ENCODE peak calls at places on chromosome 14, in seven cellular contexts. F is Panc1, P is SK-N-SH, D is Peyer's patch, X is OCI-LY7, V is HFF-Myc, B is mammary epithelial cell. Q is an unnamed sample.

GRCh38 chr14:70755655-70756054 is 53.7 kb downstream of the MAP3K9 start:
- DNase-seq in F (no peak), P (no peak), D (no peak), X (no peak), V (no peak), B (peak), Q (no peak)

GRCh38 chr14:54881235-54881760 is 21.3 kb downstream of the GCH1 start:
- DNase-seq in F (no peak), P (no peak), D (peak), X (peak), V (no peak), B (peak), Q (no peak)

GRCh38 chr14:102140750-102141145 is 1.1 kb downstream of the WDR20 start:
- DNase-seq in F (no peak), P (no peak), D (no peak), X (no peak), V (no peak), B (peak), Q (no peak)

GRCh38 chr14:95361373-95362179 is 41.9 kb upstream of the CLMN start:
- DNase-seq in F (no peak), P (peak), D (peak), X (peak), V (no peak), B (peak), Q (no peak)

GRCh38 chr14:91371011-91371989 is 46.3 kb downstream of the CCDC88C start:
- DNase-seq in F (no peak), P (no peak), D (no peak), X (no peak), V (no peak), B (no peak), Q (no peak)

GRCh38 chr14:100291305-100292075 is 14.8 kb downstream of the SLC25A29 start:
- DNase-seq in F (no peak), P (peak), D (no peak), X (no peak), V (no peak), B (no peak), Q (no peak)

GRCh38 chr14:60294670-60295069 is 45.6 kb downstream of the PPM1A start:
- DNase-seq in F (no peak), P (no peak), D (no peak), X (no peak), V (no peak), B (no peak), Q (no peak)

GRCh38 chr14:92160619-92161018 is 38.9 kb downstream of the CPSF2 start:
- DNase-seq in F (no peak), P (no peak), D (no peak), X (no peak), V (no peak), B (peak), Q (peak)

GRCh38 chr14:72815459-72815858 is 78.4 kb downstream of the DPF3 start:
- DNase-seq in F (no peak), P (no peak), D (no peak), X (no peak), V (no peak), B (no peak), Q (no peak)

GRCh38 chr14:40494483-40494882 is 1062.2 kb upstream of the FBXO33 start:
- DNase-seq in F (no peak), P (no peak), D (no peak), X (no peak), V (no peak), B (no peak), Q (no peak)
- TF ChIP-seq CTCF in F (no peak), P (no peak), D (no peak), X (no peak), V (no peak), B (no peak), Q (no peak)

GRCh38 chr14:90061849-90062794 is at the start of gene KCNK13:
- DNase-seq in F (no peak), P (peak), D (no peak), X (no peak), V (no peak), B (peak), Q (no peak)

GRCh38 chr14:90058876-90059458 is 2.8 kb upstream of the KCNK13 start:
- DNase-seq in F (no peak), P (no peak), D (no peak), X (no peak), V (no peak), B (no peak), Q (no peak)

GRCh38 chr14:90060965-90061848 is 587 bp upstream of the KCNK13 start:
- DNase-seq in F (no peak), P (peak), D (no peak), X (no peak), V (no peak), B (no peak), Q (no peak)

GRCh38 chr14:90062852-90063539 is 1.2 kb downstream of the KCNK13 start:
- DNase-seq in F (no peak), P (no peak), D (no peak), X (no peak), V (no peak), B (no peak), Q (no peak)

GRCh38 chr14:90060312-90060964 is 1.4 kb upstream of the KCNK13 start:
- DNase-seq in F (no peak), P (peak), D (no peak), X (no peak), V (no peak), B (peak), Q (no peak)
- TF ChIP-seq CTCF in F (peak), P (peak), D (no peak), X (peak), V (peak), B (peak), Q (peak)

DNA sequence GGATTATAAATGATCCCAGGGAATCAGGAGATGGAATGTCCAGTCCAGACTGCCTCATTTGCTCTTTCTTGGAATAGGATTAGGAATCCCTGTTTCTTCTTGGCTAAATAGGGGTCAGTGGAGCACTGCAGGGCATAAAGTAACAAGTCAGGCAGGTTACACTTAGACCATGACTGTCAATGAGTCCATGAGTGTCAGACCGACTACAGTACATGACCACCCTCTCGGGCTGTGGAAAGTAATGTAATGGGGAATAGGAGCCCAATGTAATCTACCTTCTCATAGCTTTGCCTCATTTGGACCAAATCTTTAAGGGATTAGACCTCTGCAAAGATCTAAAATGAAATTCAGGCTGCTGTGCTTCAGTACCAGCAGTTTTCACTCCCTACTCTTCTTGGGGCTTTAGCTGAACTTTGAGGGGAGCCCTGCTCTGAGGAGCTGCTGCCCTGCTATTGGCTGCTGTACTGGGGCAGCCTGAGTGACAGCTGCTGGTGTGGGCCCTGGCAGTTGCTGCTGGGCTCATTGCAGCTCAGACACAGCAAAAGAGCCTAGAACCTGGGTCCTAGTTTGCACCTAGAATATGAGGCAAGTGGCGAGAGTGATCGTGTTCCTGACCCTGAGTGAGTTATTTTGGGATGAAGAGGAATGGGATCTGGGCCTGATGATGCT is 62.2 kb upstream of the OR4E1 start:
- DNase-seq in F (no peak), P (no peak), D (no peak), X (no peak), V (no peak), B (no peak), Q (no peak)
- TF ChIP-seq CTCF in F (no peak), P (no peak), D (no peak), X (no peak), V (no peak), B (no peak), Q (no peak)

GRCh38 chr14:33733310-33733709 is 217.6 kb downstream of the EGLN3 start:
- DNase-seq in F (no peak), P (no peak), D (no peak), X (no peak), V (no peak), B (no peak), Q (no peak)
- TF ChIP-seq CTCF in F (no peak), P (no peak), D (no peak), X (no peak), V (no peak), B (no peak), Q (no peak)

GRCh38 chr14:69475194-69475818 is 9.2 kb upstream of the PLEKHD1 start:
- DNase-seq in F (no peak), P (peak), D (no peak), X (peak), V (no peak), B (peak), Q (no peak)
- TF ChIP-seq CTCF in F (peak), P (peak), D (peak), X (peak), V (peak), B (peak), Q (no peak)

DNA sequence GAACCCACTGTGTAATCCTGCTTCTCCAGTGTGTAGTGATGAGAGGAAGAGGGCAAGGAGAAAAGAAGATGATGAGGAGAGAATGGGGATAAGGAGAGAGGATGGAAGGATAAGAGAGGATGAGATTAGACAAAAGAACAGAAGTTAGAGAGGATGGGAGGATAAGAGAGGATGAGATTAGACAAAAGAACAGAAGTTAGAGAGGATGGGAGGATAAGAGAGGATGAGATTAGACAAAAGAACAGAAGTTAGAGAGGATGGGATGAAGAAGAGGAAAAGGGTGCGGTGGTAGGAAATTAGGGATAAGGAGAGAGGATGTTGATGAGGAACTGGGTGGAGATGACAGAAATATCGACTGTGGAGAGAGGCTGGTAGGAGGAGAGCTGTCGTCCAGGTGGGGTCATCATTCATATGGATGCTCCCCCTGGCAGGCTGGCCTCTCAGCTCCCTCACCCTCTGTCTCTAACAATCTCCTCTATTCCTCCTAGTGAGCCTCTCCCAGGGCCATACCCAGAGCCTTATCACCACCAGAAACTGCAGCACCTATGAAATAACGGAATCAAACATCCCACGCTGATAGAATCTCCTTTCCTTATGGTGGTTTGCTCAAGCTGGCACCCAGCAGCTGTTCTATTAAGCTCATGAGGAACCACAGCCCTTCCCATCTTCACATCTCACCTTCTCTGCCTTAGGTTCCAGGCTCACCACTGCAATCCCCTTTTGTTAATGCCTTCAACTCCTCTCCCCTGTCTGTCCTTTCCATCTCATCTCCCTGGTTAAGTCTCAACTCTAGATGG is 6.0 kb upstream of the CIROP start:
- DNase-seq in F (no peak), P (no peak), D (no peak), X (no peak), V (no peak), B (no peak), Q (no peak)
- TF ChIP-seq CTCF in F (no peak), P (no peak), D (no peak), X (no peak), V (no peak), B (no peak), Q (no peak)